ENCODE peak calls at places on chromosomes 5 and 9, in four cellular contexts. H is tibial artery, X is GM12865, Y is body of pancreas. V is an unnamed sample.

GRCh38 chr5:139312075-139312474 is 18.5 kb downstream of the MATR3 start:
- DNase-seq in H (no peak), X (no peak), Y (no peak), V (no peak)

GRCh38 chr9:125235805-125236534 is 5.2 kb downstream of the HSPA5 start:
- DNase-seq in H (no peak), X (no peak), Y (no peak), V (no peak)

GRCh38 chr5:178589180-178590140 is 733 bp downstream of the COL23A1 start:
- DNase-seq in H (no peak), X (no peak), Y (no peak), V (no peak)

GRCh38 chr5:157670662-157671591 is at the start of gene C5orf52:
- DNase-seq in H (no peak), X (peak), Y (peak), V (peak)

GRCh38 chr9:87549774-87550173 is 52.1 kb downstream of the DAPK1 start:
- DNase-seq in H (no peak), X (no peak), Y (no peak), V (no peak)

GRCh38 chr9:113309204-113309813 is 6.1 kb upstream of the RNF183 start:
- DNase-seq in H (no peak), X (peak), Y (peak), V (no peak)

GRCh38 chr5:106877881-106878280 is 792.9 kb downstream of the EFNA5 start:
- DNase-seq in H (no peak), X (no peak), Y (no peak), V (no peak)

GRCh38 chr5:151098185-151098813 is 17.5 kb upstream of the TNIP1 start:
- DNase-seq in H (no peak), X (peak), Y (no peak), V (no peak)

GRCh38 chr9:92626484-92626883 is 43.4 kb downstream of the IPPK start:
- DNase-seq in H (no peak), X (no peak), Y (no peak), V (no peak)

GRCh38 chr5:71695069-71695468 is 24.0 kb upstream of the CARTPT start:
- DNase-seq in H (no peak), X (no peak), Y (no peak), V (no peak)

GRCh38 chr9:82170079-82170662 is 181.6 kb downstream of the SPATA31D1 start:
- DNase-seq in H (no peak), X (no peak), Y (no peak), V (no peak)

V was measured in left lung.